ENCODE peak calls at places on chromosomes 13 and 19, in four cellular contexts. N is AG09309; W is transverse colon; Y is stimulated activated CD4-positive, alpha-beta T cell treated with anti-CD3 and anti-CD28 coated beads, Interleukin-4, amount 100 ng/mL, for 48 hours. Q is an unnamed sample.

GRCh38 chr13:43988302-43988701 is 108.6 kb downstream of the LACC1 start:
- DNase-seq in N (no peak), W (no peak), Y (no peak), Q (no peak)

GRCh38 chr13:46403851-46404731 is 17.0 kb upstream of the RUBCNL start:
- DNase-seq in N (no peak), W (no peak), Y (no peak), Q (no peak)

GRCh38 chr13:27055501-27055900 is 116.1 kb downstream of the USP12 start:
- DNase-seq in N (no peak), W (no peak), Y (no peak), Q (no peak)

GRCh38 chr13:75855216-75855615 is 219.1 kb downstream of the LMO7 start:
- DNase-seq in N (no peak), W (no peak), Y (no peak), Q (no peak)

GRCh38 chr19:5351731-5352228 is 11.2 kb upstream of the PTPRS start:
- DNase-seq in N (no peak), W (no peak), Y (no peak), Q (no peak)

GRCh38 chr13:62360609-62361008 is 945.0 kb upstream of the PCDH20 start:
- DNase-seq in N (no peak), W (no peak), Y (no peak), Q (no peak)

GRCh38 chr19:57056972-57057371 is 62.8 kb upstream of the USP29 start:
- DNase-seq in N (no peak), W (peak; percentile 50), Y (no peak), Q (peak; percentile 1)

GRCh38 chr13:102726430-102726829 is 31.6 kb upstream of the METTL21C start:
- DNase-seq in N (no peak), W (no peak), Y (no peak), Q (no peak)

GRCh38 chr19:23972161-23972560 is 57.5 kb downstream of the ZNF726 start:
- DNase-seq in N (no peak), W (no peak), Y (no peak), Q (no peak)

GRCh38 chr13:73492811-73493210 is 434.0 kb downstream of the KLF5 start:
- DNase-seq in N (no peak), W (no peak), Y (no peak), Q (no peak)

GRCh38 chr13:99651016-99651415 is 149.7 kb downstream of the TM9SF2 start:
- DNase-seq in N (no peak), W (no peak), Y (no peak), Q (no peak)

GRCh38 chr19:16441661-16442071 is 30.1 kb downstream of the EPS15L1 start:
- DNase-seq in N (no peak), W (no peak), Y (no peak), Q (no peak)

GRCh38 chr19:55048446-55048845 is 10.4 kb upstream of the GP6 start:
- DNase-seq in N (no peak), W (no peak), Y (no peak), Q (no peak)

Q was measured in AG04450.